ENCODE peak calls at places on chromosomes 13 and 19, in eight cellular contexts. X is CD8-positive, alpha-beta T cell; Q is testis; J is NCI-H2171; O is astrocyte of the hippocampus; H is T-helper 9 cell; K is Caco-2; G is naive thymus-derived CD8-positive, alpha-beta T cell. A is an unnamed sample.

GRCh38 chr19:33660426-33661160 is 38.8 kb downstream of the CHST8 start:
- DNase-seq in X (no peak), Q (no peak), J (no peak), O (no peak), H (no peak), K (no peak), G (no peak), A (no peak)

GRCh38 chr19:56839665-56840451 is 668 bp downstream of the PEG3 start:
- DNase-seq in X (no peak), Q (peak), J (no peak), O (peak), H (no peak), K (no peak), G (no peak), A (no peak)

GRCh38 chr13:52994865-52995264 is 33.7 kb upstream of the OLFM4 start:
- DNase-seq in X (no peak), Q (no peak), J (peak), O (no peak), H (no peak), K (no peak), G (no peak), A (no peak)

GRCh38 chr19:46715620-46716012 is 1.3 kb downstream of the PRKD2 start:
- DNase-seq in X (no peak), Q (no peak), J (no peak), O (no peak), H (no peak), K (no peak), G (no peak), A (no peak)

GRCh38 chr19:1172353-1173159 is 1.5 kb downstream of the SBNO2 start:
- DNase-seq in X (no peak), Q (peak), J (peak), O (peak), H (no peak), K (no peak), G (no peak), A (no peak)

GRCh38 chr19:33416307-33417215 is 43.1 kb downstream of the CEBPG start:
- DNase-seq in X (peak), Q (peak), J (peak), O (peak), H (peak), K (peak), G (peak), A (peak)

GRCh38 chr19:44282846-44283245 is 22.0 kb downstream of the ZNF235 start:
- DNase-seq in X (no peak), Q (no peak), J (no peak), O (no peak), H (no peak), K (no peak), G (no peak), A (no peak)

GRCh38 chr19:8500158-8500557 is 2.3 kb downstream of the PRAM1 start:
- DNase-seq in X (no peak), Q (no peak), J (no peak), O (no peak), H (no peak), K (no peak), G (no peak), A (no peak)

GRCh38 chr19:21835429-21835809 is 563 bp downstream of the ZNF43 start:
- DNase-seq in X (no peak), Q (peak), J (no peak), O (no peak), H (no peak), K (no peak), G (no peak), A (no peak)

GRCh38 chr19:17755533-17755885 is 4.2 kb downstream of the FCHO1 start:
- DNase-seq in X (no peak), Q (no peak), J (no peak), O (no peak), H (no peak), K (no peak), G (no peak), A (no peak)

GRCh38 chr19:392375-392970 is 16.5 kb downstream of the C2CD4C start:
- DNase-seq in X (no peak), Q (no peak), J (no peak), O (no peak), H (no peak), K (no peak), G (no peak), A (no peak)

GRCh38 chr19:15635016-15635805 is 5.5 kb upstream of the CYP4F3 start:
- DNase-seq in X (no peak), Q (no peak), J (no peak), O (no peak), H (no peak), K (no peak), G (no peak), A (no peak)

GRCh38 chr13:99080131-99080530 is 102.3 kb upstream of the DOCK9 start:
- DNase-seq in X (no peak), Q (no peak), J (no peak), O (no peak), H (no peak), K (no peak), G (no peak), A (no peak)

GRCh38 chr13:76783798-76784197 is 102.4 kb downstream of the KCTD12 start:
- DNase-seq in X (no peak), Q (no peak), J (peak), O (no peak), H (no peak), K (no peak), G (no peak), A (no peak)

GRCh38 chr13:36992362-36992761 is 6.8 kb downstream of the ALG5 start:
- DNase-seq in X (no peak), Q (no peak), J (no peak), O (no peak), H (no peak), K (no peak), G (no peak), A (no peak)

GRCh38 chr13:98158172-98158907 is 15.4 kb downstream of the FARP1 start:
- DNase-seq in X (no peak), Q (peak), J (no peak), O (no peak), H (no peak), K (no peak), G (no peak), A (no peak)

GRCh38 chr13:51833980-51834379 is 11.0 kb downstream of the TMEM272 start:
- DNase-seq in X (no peak), Q (no peak), J (no peak), O (no peak), H (no peak), K (no peak), G (no peak), A (no peak)

GRCh38 chr19:19202707-19203011 is 555 bp downstream of the NR2C2AP start:
- DNase-seq in X (no peak), Q (no peak), J (no peak), O (peak), H (no peak), K (no peak), G (no peak), A (no peak)

GRCh38 chr13:56735537-56735942 is 405.2 kb upstream of the PRR20A start:
- DNase-seq in X (no peak), Q (peak), J (no peak), O (no peak), H (no peak), K (no peak), G (no peak), A (no peak)

GRCh38 chr19:41373993-41374392 is 2.3 kb upstream of the TMEM91 start:
- DNase-seq in X (no peak), Q (peak), J (peak), O (peak), H (no peak), K (no peak), G (no peak), A (no peak)

GRCh38 chr19:19465436-19466070 is 49.8 kb downstream of the TSSK6 start:
- DNase-seq in X (no peak), Q (no peak), J (no peak), O (no peak), H (no peak), K (no peak), G (no peak), A (no peak)

GRCh38 chr13:26010487-26011207 is 41.2 kb downstream of the SHISA2 start:
- DNase-seq in X (no peak), Q (no peak), J (no peak), O (no peak), H (no peak), K (no peak), G (no peak), A (no peak)

A was measured in activated T-helper 1 cell treated with Interleukin-2 at 50 U/mL for 16 hours.